ENCODE peak calls at places on chromosomes 4 and X, in five cellular contexts. One of them, this sample, is unnamed.
A peak's percentile ranks its signal among the peaks of the same experiment; 100 is the strongest.

GRCh38 chrX:115214151-115214550 is 19.7 kb downstream of the LRCH2 start:
- DNase-seq in PC-3: no peak
- DNase-seq in GM23248: no peak
- DNase-seq in neural progenitor cell: no peak
- DNase-seq in HCT116: no peak
- DNase-seq in this sample: no peak

GRCh38 chr4:85818700-85819099 is 343.8 kb downstream of the ARHGAP24 start:
- DNase-seq in neural progenitor cell: no peak
- DNase-seq in PC-3: no peak
- DNase-seq in HCT116: no peak
- DNase-seq in GM23248: no peak
- DNase-seq in this sample: no peak

GRCh38 chr4:76725039-76725438 is 172.9 kb downstream of the SOWAHB start:
- DNase-seq in neural progenitor cell: no peak
- DNase-seq in GM23248: no peak
- DNase-seq in HCT116: no peak
- DNase-seq in PC-3: peak; percentile 28
- DNase-seq in this sample: no peak

GRCh38 chr4:106618920-106619319 is 250.3 kb upstream of the GIMD1 start:
- DNase-seq in PC-3: no peak
- DNase-seq in HCT116: no peak
- DNase-seq in GM23248: peak; percentile 39
- DNase-seq in neural progenitor cell: no peak
- DNase-seq in this sample: peak; percentile 66

GRCh38 chr4:143127621-143128020 is 57.1 kb upstream of the USP38 start:
- DNase-seq in HCT116: no peak
- DNase-seq in GM23248: no peak
- DNase-seq in PC-3: no peak
- DNase-seq in neural progenitor cell: no peak
- DNase-seq in this sample: no peak

GRCh38 chr4:4859010-4859798 is at the start of gene MSX1:
- DNase-seq in GM23248: peak; percentile 96
- DNase-seq in neural progenitor cell: peak; percentile 96
- DNase-seq in PC-3: peak; percentile 75
- DNase-seq in HCT116: peak; percentile 60
- DNase-seq in this sample: peak; percentile 95

GRCh38 chr4:158209825-158210807 is at the start of gene TMEM144:
- DNase-seq in GM23248: peak; percentile 98
- DNase-seq in PC-3: peak; percentile 88
- DNase-seq in neural progenitor cell: peak; percentile 88
- DNase-seq in HCT116: peak; percentile 89
- DNase-seq in this sample: peak; percentile 92

GRCh38 chr4:8775121-8775520 is 96.5 kb downstream of the HMX1 start:
- DNase-seq in PC-3: no peak
- DNase-seq in neural progenitor cell: no peak
- DNase-seq in GM23248: no peak
- DNase-seq in HCT116: no peak
- DNase-seq in this sample: no peak

GRCh38 chrX:123422875-123423274 is 238.8 kb downstream of the GRIA3 start:
- DNase-seq in PC-3: peak; percentile 53
- DNase-seq in GM23248: peak; percentile 60
- DNase-seq in neural progenitor cell: peak; percentile 9
- DNase-seq in HCT116: no peak
- DNase-seq in this sample: peak; percentile 28

GRCh38 chr4:7295201-7295916 is 103.0 kb downstream of the SORCS2 start:
- DNase-seq in HCT116: no peak
- DNase-seq in GM23248: peak; percentile 25
- DNase-seq in PC-3: no peak
- DNase-seq in neural progenitor cell: no peak
- DNase-seq in this sample: no peak

GRCh38 chrX:97102938-97103337 is 219.2 kb downstream of the RPA4 start:
- DNase-seq in GM23248: no peak
- DNase-seq in HCT116: no peak
- DNase-seq in neural progenitor cell: no peak
- DNase-seq in PC-3: no peak
- DNase-seq in this sample: no peak

GRCh38 chrX:12496343-12496742 is 294.9 kb upstream of the PRPS2 start:
- DNase-seq in neural progenitor cell: no peak
- DNase-seq in PC-3: no peak
- DNase-seq in GM23248: no peak
- DNase-seq in HCT116: no peak
- DNase-seq in this sample: no peak

GRCh38 chrX:19883878-19884277 is 3.5 kb downstream of the SH3KBP1 start:
- DNase-seq in HCT116: peak; percentile 43
- DNase-seq in PC-3: peak; percentile 76
- DNase-seq in GM23248: no peak
- DNase-seq in neural progenitor cell: no peak
- DNase-seq in this sample: no peak

GRCh38 chrX:134990475-134991473 is at the start of gene SMIM10:
- DNase-seq in GM23248: peak; percentile 85
- DNase-seq in PC-3: no peak
- DNase-seq in neural progenitor cell: peak; percentile 43
- DNase-seq in HCT116: no peak
- DNase-seq in this sample: peak; percentile 35

GRCh38 chrX:41449615-41450014 is 2.5 kb downstream of the NYX start:
- DNase-seq in PC-3: peak; percentile 35
- DNase-seq in neural progenitor cell: no peak
- DNase-seq in HCT116: no peak
- DNase-seq in GM23248: peak; percentile 42
- DNase-seq in this sample: no peak

GRCh38 chr4:165834116-165834515 is 38.9 kb upstream of the TLL1 start:
- DNase-seq in neural progenitor cell: no peak
- DNase-seq in GM23248: no peak
- DNase-seq in PC-3: no peak
- DNase-seq in HCT116: no peak
- DNase-seq in this sample: no peak

GRCh38 chr4:27484216-27484615 is 623.6 kb downstream of the STIM2 start:
- DNase-seq in GM23248: no peak
- DNase-seq in HCT116: no peak
- DNase-seq in neural progenitor cell: no peak
- DNase-seq in PC-3: no peak
- DNase-seq in this sample: no peak

GRCh38 chr4:6270691-6271121 is 1.1 kb downstream of the WFS1 start:
- DNase-seq in neural progenitor cell: no peak
- DNase-seq in HCT116: no peak
- DNase-seq in PC-3: peak; percentile 22
- DNase-seq in GM23248: peak; percentile 46
- DNase-seq in this sample: no peak

GRCh38 chrX:103254171-103254824 is 657 bp downstream of the TCEAL8 start:
- DNase-seq in HCT116: peak; percentile 48
- DNase-seq in neural progenitor cell: peak; percentile 88
- DNase-seq in PC-3: peak; percentile 40
- DNase-seq in GM23248: peak; percentile 59
- DNase-seq in this sample: peak; percentile 95

GRCh38 chr4:71857713-71858451 is 74.0 kb upstream of the GC start:
- DNase-seq in HCT116: no peak
- DNase-seq in GM23248: no peak
- DNase-seq in neural progenitor cell: peak; percentile 51
- DNase-seq in PC-3: no peak
- DNase-seq in this sample: peak; percentile 91

GRCh38 chrX:43964936-43965335 is 8.3 kb downstream of the NDP start:
- DNase-seq in PC-3: peak; percentile 18
- DNase-seq in HCT116: no peak
- DNase-seq in GM23248: peak; percentile 43
- DNase-seq in neural progenitor cell: no peak
- DNase-seq in this sample: no peak

GRCh38 chr4:106502106-106502699 is 133.6 kb upstream of the GIMD1 start:
- DNase-seq in PC-3: peak; percentile 77
- DNase-seq in GM23248: peak; percentile 35
- DNase-seq in HCT116: peak; percentile 54
- DNase-seq in neural progenitor cell: peak; percentile 84
- DNase-seq in this sample: peak; percentile 86

GRCh38 chr4:186486172-186486571 is 69.2 kb downstream of the MTNR1A start:
- DNase-seq in PC-3: no peak
- DNase-seq in GM23248: peak; percentile 6
- DNase-seq in HCT116: no peak
- DNase-seq in neural progenitor cell: peak; percentile 21
- DNase-seq in this sample: no peak

GRCh38 chr4:77100234-77100633 is 24.4 kb upstream of the CCNI start:
- DNase-seq in PC-3: no peak
- DNase-seq in GM23248: no peak
- DNase-seq in neural progenitor cell: no peak
- DNase-seq in HCT116: no peak
- DNase-seq in this sample: no peak

GRCh38 chr4:34318773-34319172 is 1925.5 kb downstream of the ARAP2 start:
- DNase-seq in HCT116: no peak
- DNase-seq in neural progenitor cell: no peak
- DNase-seq in GM23248: no peak
- DNase-seq in PC-3: no peak
- DNase-seq in this sample: no peak

GRCh38 chrX:17613979-17614572 is 123.2 kb upstream of the SCML1 start:
- DNase-seq in GM23248: no peak
- DNase-seq in PC-3: peak; percentile 59
- DNase-seq in neural progenitor cell: no peak
- DNase-seq in HCT116: no peak
- DNase-seq in this sample: no peak

GRCh38 chr4:48299560-48299959 is 29.9 kb upstream of the TEC start:
- DNase-seq in HCT116: no peak
- DNase-seq in PC-3: no peak
- DNase-seq in GM23248: no peak
- DNase-seq in neural progenitor cell: no peak
- DNase-seq in this sample: no peak

GRCh38 chr4:25860586-25861421 is 2.0 kb downstream of the SEL1L3 start:
- DNase-seq in HCT116: no peak
- DNase-seq in GM23248: peak; percentile 13
- DNase-seq in neural progenitor cell: no peak
- DNase-seq in PC-3: no peak
- DNase-seq in this sample: no peak

GRCh38 chr4:38322709-38323108 is 341.3 kb upstream of the KLF3 start:
- DNase-seq in PC-3: peak; percentile 44
- DNase-seq in GM23248: peak; percentile 89
- DNase-seq in HCT116: no peak
- DNase-seq in neural progenitor cell: no peak
- DNase-seq in this sample: no peak

GRCh38 chr4:1204286-1204827 is 32.0 kb upstream of the SPON2 start:
- DNase-seq in neural progenitor cell: no peak
- DNase-seq in HCT116: no peak
- DNase-seq in PC-3: no peak
- DNase-seq in GM23248: no peak
- DNase-seq in this sample: no peak

GRCh38 chr4:1204828-1205591 is 32.6 kb upstream of the SPON2 start:
- DNase-seq in GM23248: no peak
- DNase-seq in HCT116: no peak
- DNase-seq in PC-3: no peak
- DNase-seq in neural progenitor cell: no peak
- DNase-seq in this sample: peak; percentile 0

GRCh38 chr4:1201851-1202525 is 29.6 kb upstream of the SPON2 start:
- DNase-seq in PC-3: no peak
- DNase-seq in HCT116: no peak
- DNase-seq in neural progenitor cell: no peak
- DNase-seq in GM23248: peak; percentile 35
- DNase-seq in this sample: no peak

GRCh38 chr4:1200425-1201035 is 28.1 kb upstream of the SPON2 start:
- DNase-seq in GM23248: peak; percentile 91
- DNase-seq in neural progenitor cell: no peak
- DNase-seq in HCT116: no peak
- DNase-seq in PC-3: no peak
- DNase-seq in this sample: no peak

DNA sequence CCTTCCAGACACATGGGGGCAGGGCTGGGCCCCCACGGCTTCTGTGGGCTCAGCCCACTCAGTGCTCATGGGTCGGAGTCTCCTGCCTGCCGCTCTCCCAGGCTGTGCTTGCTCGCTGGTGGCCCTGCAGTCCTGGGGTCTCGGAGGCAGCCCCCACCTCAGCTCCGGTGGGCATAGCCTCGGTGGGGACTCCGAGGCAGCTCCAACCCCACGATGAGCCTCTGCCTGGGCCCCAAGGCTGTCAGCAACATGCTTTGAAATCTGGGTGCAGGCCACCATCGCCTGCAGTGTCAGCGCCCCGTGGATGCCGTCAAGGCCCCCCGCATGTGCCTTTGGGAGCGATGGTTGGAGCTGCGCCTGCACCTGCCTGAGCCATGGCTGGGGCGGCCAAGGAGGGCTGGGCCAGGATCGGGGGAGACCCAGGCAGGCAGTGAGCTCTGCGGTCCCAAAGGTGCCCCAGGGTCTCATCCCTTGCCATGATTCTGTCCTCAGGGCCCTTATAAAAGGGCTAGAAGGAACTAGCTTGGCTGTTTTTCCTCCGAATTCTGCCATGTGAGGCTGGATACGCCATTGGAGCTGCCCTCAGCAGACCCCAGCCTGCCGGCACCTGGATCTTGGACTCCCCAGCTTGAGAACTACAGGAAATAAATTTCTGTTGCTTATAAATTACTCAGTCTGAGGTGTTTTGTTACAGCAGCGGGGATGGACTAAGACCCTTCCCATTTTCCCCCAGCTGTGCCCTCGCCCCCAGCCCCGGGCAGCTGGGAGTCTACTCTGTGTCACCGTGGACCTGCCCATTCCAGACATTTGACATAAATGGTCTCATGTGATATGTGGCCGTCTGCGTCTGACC is 30.4 kb upstream of the SPON2 start:
- DNase-seq in PC-3: no peak
- DNase-seq in neural progenitor cell: no peak
- DNase-seq in HCT116: no peak
- DNase-seq in GM23248: no peak
- DNase-seq in this sample: no peak
- H3K4me1 ChIP-seq in PC-3: no peaks in the 10 kb centered on the region
- H3K4me1 ChIP-seq in neural progenitor cell: no peaks in the 10 kb centered on the region
- H3K4me1 ChIP-seq in HCT116: no peaks in the 10 kb centered on the region
- H3K4me1 ChIP-seq in GM23248: peaks cover 14% of the 10 kb centered on the region
- H3K4me1 ChIP-seq in this sample: no peaks in the 10 kb centered on the region

GRCh38 chr4:89109841-89110540 is 1.3 kb upstream of the TIGD2 start:
- DNase-seq in GM23248: peak; percentile 12
- DNase-seq in PC-3: no peak
- DNase-seq in neural progenitor cell: peak; percentile 12
- DNase-seq in HCT116: no peak
- DNase-seq in this sample: peak; percentile 21

GRCh38 chr4:89113415-89113814 is 2.1 kb downstream of the TIGD2 start:
- DNase-seq in PC-3: no peak
- DNase-seq in HCT116: no peak
- DNase-seq in neural progenitor cell: no peak
- DNase-seq in GM23248: no peak
- DNase-seq in this sample: no peak

GRCh38 chr4:89111833-89112563 is 665 bp downstream of the TIGD2 start:
- DNase-seq in neural progenitor cell: peak; percentile 28
- DNase-seq in HCT116: no peak
- DNase-seq in GM23248: peak; percentile 94
- DNase-seq in PC-3: peak; percentile 73
- DNase-seq in this sample: peak; percentile 48

GRCh38 chr4:89110541-89110985 is 770 bp upstream of the TIGD2 start:
- DNase-seq in neural progenitor cell: no peak
- DNase-seq in PC-3: peak; percentile 3
- DNase-seq in GM23248: no peak
- DNase-seq in HCT116: no peak
- DNase-seq in this sample: peak; percentile 67

GRCh38 chr4:89110986-89111832 is at the start of gene TIGD2:
- DNase-seq in neural progenitor cell: peak; percentile 96
- DNase-seq in PC-3: peak; percentile 82
- DNase-seq in GM23248: peak; percentile 96
- DNase-seq in HCT116: peak; percentile 71
- DNase-seq in this sample: peak; percentile 93
- TF ChIP-seq EZH2 in neural progenitor cell: no peak
- TF ChIP-seq EZH2 in PC-3: no peak
- TF ChIP-seq EZH2 in GM23248: no peak
- TF ChIP-seq EZH2 in HCT116: no peak
- TF ChIP-seq EZH2 in this sample: no peak

GRCh38 chr4:55838356-55838755 is 15.1 kb upstream of the EXOC1 start:
- DNase-seq in HCT116: no peak
- DNase-seq in neural progenitor cell: no peak
- DNase-seq in PC-3: no peak
- DNase-seq in GM23248: peak; percentile 19
- DNase-seq in this sample: no peak
- TF ChIP-seq EZH2phosphoT487 in HCT116: no peak
- TF ChIP-seq EZH2phosphoT487 in neural progenitor cell: no peak
- TF ChIP-seq EZH2phosphoT487 in PC-3: no peak
- TF ChIP-seq EZH2phosphoT487 in GM23248: no peak
- TF ChIP-seq EZH2phosphoT487 in this sample: no peak

GRCh38 chr4:154954117-154954516 is 173.0 kb downstream of the RBM46 start:
- DNase-seq in HCT116: no peak
- DNase-seq in PC-3: no peak
- DNase-seq in neural progenitor cell: no peak
- DNase-seq in GM23248: no peak
- DNase-seq in this sample: no peak
- H3K4me1 ChIP-seq in HCT116: no peaks in the 10 kb centered on the region
- H3K4me1 ChIP-seq in PC-3: peaks cover 9% of the 10 kb centered on the region
- H3K4me1 ChIP-seq in neural progenitor cell: peaks cover 7% of the 10 kb centered on the region
- H3K4me1 ChIP-seq in GM23248: no peaks in the 10 kb centered on the region
- H3K4me1 ChIP-seq in this sample: no peaks in the 10 kb centered on the region